ENCODE peak calls at places on chromosome 17, in nine cellular contexts. One of them, this sample, is unnamed.

GRCh38 chr17:1137465-1137894 is 42.3 kb downstream of the ABR start:
- DNase-seq in COR-L47: no peak
- DNase-seq in activated naive CD8-positive, alpha-beta T cell treated with anti-CD3 and anti-CD28 coated beads, Interleukin-2, amount 50 U/mL, for 24 hours: no peak
- DNase-seq in NCI-H2081 treated with DMSO at 0.1 percent for 48 hours: no peak
- DNase-seq in naive B cell: no peak
- DNase-seq in DMS79 treated with DMSO at 0.1 percent for 48 hours: no peak
- DNase-seq in uterus: no peak
- DNase-seq in cardiac fibroblast: peak
- DNase-seq in AG09309: no peak
- DNase-seq in this sample: no peak

GRCh38 chr17:73203135-73203787 is 10.4 kb downstream of the COG1 start:
- DNase-seq in naive B cell: no peak
- DNase-seq in DMS79 treated with DMSO at 0.1 percent for 48 hours: no peak
- DNase-seq in activated naive CD8-positive, alpha-beta T cell treated with anti-CD3 and anti-CD28 coated beads, Interleukin-2, amount 50 U/mL, for 24 hours: no peak
- DNase-seq in cardiac fibroblast: no peak
- DNase-seq in NCI-H2081 treated with DMSO at 0.1 percent for 48 hours: no peak
- DNase-seq in uterus: no peak
- DNase-seq in COR-L47: no peak
- DNase-seq in AG09309: no peak
- DNase-seq in this sample: no peak

GRCh38 chr17:77882481-77883212 is 75.9 kb upstream of the TNRC6C start:
- DNase-seq in NCI-H2081 treated with DMSO at 0.1 percent for 48 hours: no peak
- DNase-seq in COR-L47: no peak
- DNase-seq in activated naive CD8-positive, alpha-beta T cell treated with anti-CD3 and anti-CD28 coated beads, Interleukin-2, amount 50 U/mL, for 24 hours: peak
- DNase-seq in uterus: peak
- DNase-seq in DMS79 treated with DMSO at 0.1 percent for 48 hours: no peak
- DNase-seq in naive B cell: peak
- DNase-seq in cardiac fibroblast: peak
- DNase-seq in AG09309: no peak
- DNase-seq in this sample: no peak

GRCh38 chr17:42340691-42341127 is 47.5 kb downstream of the STAT3 start:
- DNase-seq in uterus: no peak
- DNase-seq in activated naive CD8-positive, alpha-beta T cell treated with anti-CD3 and anti-CD28 coated beads, Interleukin-2, amount 50 U/mL, for 24 hours: peak
- DNase-seq in cardiac fibroblast: no peak
- DNase-seq in AG09309: no peak
- DNase-seq in naive B cell: no peak
- DNase-seq in DMS79 treated with DMSO at 0.1 percent for 48 hours: no peak
- DNase-seq in COR-L47: no peak
- DNase-seq in NCI-H2081 treated with DMSO at 0.1 percent for 48 hours: no peak
- DNase-seq in this sample: no peak

GRCh38 chr17:82874011-82874835 is 34.4 kb upstream of the ZNF750 start:
- DNase-seq in AG09309: no peak
- DNase-seq in cardiac fibroblast: no peak
- DNase-seq in naive B cell: no peak
- DNase-seq in DMS79 treated with DMSO at 0.1 percent for 48 hours: no peak
- DNase-seq in uterus: no peak
- DNase-seq in COR-L47: no peak
- DNase-seq in activated naive CD8-positive, alpha-beta T cell treated with anti-CD3 and anti-CD28 coated beads, Interleukin-2, amount 50 U/mL, for 24 hours: no peak
- DNase-seq in NCI-H2081 treated with DMSO at 0.1 percent for 48 hours: no peak
- DNase-seq in this sample: no peak

GRCh38 chr17:78173025-78173715 is 4.8 kb downstream of the SYNGR2 start:
- DNase-seq in activated naive CD8-positive, alpha-beta T cell treated with anti-CD3 and anti-CD28 coated beads, Interleukin-2, amount 50 U/mL, for 24 hours: no peak
- DNase-seq in cardiac fibroblast: no peak
- DNase-seq in DMS79 treated with DMSO at 0.1 percent for 48 hours: no peak
- DNase-seq in naive B cell: peak
- DNase-seq in AG09309: no peak
- DNase-seq in NCI-H2081 treated with DMSO at 0.1 percent for 48 hours: no peak
- DNase-seq in COR-L47: no peak
- DNase-seq in uterus: no peak
- DNase-seq in this sample: no peak

GRCh38 chr17:82270651-82271050 is 2.8 kb downstream of the CSNK1D start:
- DNase-seq in DMS79 treated with DMSO at 0.1 percent for 48 hours: no peak
- DNase-seq in naive B cell: no peak
- DNase-seq in COR-L47: no peak
- DNase-seq in cardiac fibroblast: no peak
- DNase-seq in uterus: no peak
- DNase-seq in NCI-H2081 treated with DMSO at 0.1 percent for 48 hours: no peak
- DNase-seq in activated naive CD8-positive, alpha-beta T cell treated with anti-CD3 and anti-CD28 coated beads, Interleukin-2, amount 50 U/mL, for 24 hours: no peak
- DNase-seq in AG09309: no peak
- DNase-seq in this sample: no peak

GRCh38 chr17:11485336-11485735 is 112.9 kb upstream of the DNAH9 start:
- DNase-seq in cardiac fibroblast: no peak
- DNase-seq in NCI-H2081 treated with DMSO at 0.1 percent for 48 hours: no peak
- DNase-seq in uterus: no peak
- DNase-seq in DMS79 treated with DMSO at 0.1 percent for 48 hours: no peak
- DNase-seq in COR-L47: no peak
- DNase-seq in naive B cell: no peak
- DNase-seq in activated naive CD8-positive, alpha-beta T cell treated with anti-CD3 and anti-CD28 coated beads, Interleukin-2, amount 50 U/mL, for 24 hours: no peak
- DNase-seq in AG09309: no peak
- DNase-seq in this sample: no peak

GRCh38 chr17:62809656-62810055 is 1.5 kb upstream of the MARCHF10 start:
- DNase-seq in DMS79 treated with DMSO at 0.1 percent for 48 hours: no peak
- DNase-seq in cardiac fibroblast: peak
- DNase-seq in uterus: no peak
- DNase-seq in naive B cell: no peak
- DNase-seq in activated naive CD8-positive, alpha-beta T cell treated with anti-CD3 and anti-CD28 coated beads, Interleukin-2, amount 50 U/mL, for 24 hours: no peak
- DNase-seq in AG09309: no peak
- DNase-seq in COR-L47: no peak
- DNase-seq in NCI-H2081 treated with DMSO at 0.1 percent for 48 hours: no peak
- DNase-seq in this sample: no peak

GRCh38 chr17:81300586-81301155 is 5.6 kb upstream of the SLC38A10 start:
- DNase-seq in COR-L47: no peak
- DNase-seq in NCI-H2081 treated with DMSO at 0.1 percent for 48 hours: no peak
- DNase-seq in uterus: no peak
- DNase-seq in DMS79 treated with DMSO at 0.1 percent for 48 hours: no peak
- DNase-seq in AG09309: no peak
- DNase-seq in activated naive CD8-positive, alpha-beta T cell treated with anti-CD3 and anti-CD28 coated beads, Interleukin-2, amount 50 U/mL, for 24 hours: no peak
- DNase-seq in cardiac fibroblast: no peak
- DNase-seq in naive B cell: no peak
- DNase-seq in this sample: no peak

GRCh38 chr17:47884905-47885735 is 10.9 kb upstream of the SP2 start:
- DNase-seq in uterus: no peak
- DNase-seq in AG09309: no peak
- DNase-seq in naive B cell: no peak
- DNase-seq in cardiac fibroblast: no peak
- DNase-seq in NCI-H2081 treated with DMSO at 0.1 percent for 48 hours: no peak
- DNase-seq in DMS79 treated with DMSO at 0.1 percent for 48 hours: peak
- DNase-seq in COR-L47: no peak
- DNase-seq in activated naive CD8-positive, alpha-beta T cell treated with anti-CD3 and anti-CD28 coated beads, Interleukin-2, amount 50 U/mL, for 24 hours: no peak
- DNase-seq in this sample: no peak

GRCh38 chr17:14619821-14620220 is 318.9 kb downstream of the HS3ST3B1 start:
- DNase-seq in COR-L47: no peak
- DNase-seq in cardiac fibroblast: no peak
- DNase-seq in NCI-H2081 treated with DMSO at 0.1 percent for 48 hours: no peak
- DNase-seq in naive B cell: no peak
- DNase-seq in activated naive CD8-positive, alpha-beta T cell treated with anti-CD3 and anti-CD28 coated beads, Interleukin-2, amount 50 U/mL, for 24 hours: no peak
- DNase-seq in uterus: no peak
- DNase-seq in DMS79 treated with DMSO at 0.1 percent for 48 hours: no peak
- DNase-seq in AG09309: no peak
- DNase-seq in this sample: no peak

GRCh38 chr17:75689441-75689873 is 22.3 kb downstream of the SAP30BP start:
- DNase-seq in DMS79 treated with DMSO at 0.1 percent for 48 hours: peak
- DNase-seq in NCI-H2081 treated with DMSO at 0.1 percent for 48 hours: no peak
- DNase-seq in activated naive CD8-positive, alpha-beta T cell treated with anti-CD3 and anti-CD28 coated beads, Interleukin-2, amount 50 U/mL, for 24 hours: peak
- DNase-seq in AG09309: no peak
- DNase-seq in naive B cell: peak
- DNase-seq in COR-L47: no peak
- DNase-seq in uterus: no peak
- DNase-seq in cardiac fibroblast: no peak
- DNase-seq in this sample: no peak

GRCh38 chr17:17845046-17845775 is 8.4 kb upstream of the SREBF1 start:
- DNase-seq in uterus: no peak
- DNase-seq in NCI-H2081 treated with DMSO at 0.1 percent for 48 hours: no peak
- DNase-seq in DMS79 treated with DMSO at 0.1 percent for 48 hours: peak
- DNase-seq in COR-L47: no peak
- DNase-seq in cardiac fibroblast: no peak
- DNase-seq in AG09309: no peak
- DNase-seq in activated naive CD8-positive, alpha-beta T cell treated with anti-CD3 and anti-CD28 coated beads, Interleukin-2, amount 50 U/mL, for 24 hours: no peak
- DNase-seq in naive B cell: no peak
- DNase-seq in this sample: no peak

GRCh38 chr17:21460358-21460757 is 84.2 kb downstream of the KCNJ12 start:
- DNase-seq in AG09309: peak
- DNase-seq in DMS79 treated with DMSO at 0.1 percent for 48 hours: no peak
- DNase-seq in naive B cell: no peak
- DNase-seq in activated naive CD8-positive, alpha-beta T cell treated with anti-CD3 and anti-CD28 coated beads, Interleukin-2, amount 50 U/mL, for 24 hours: no peak
- DNase-seq in cardiac fibroblast: peak
- DNase-seq in NCI-H2081 treated with DMSO at 0.1 percent for 48 hours: no peak
- DNase-seq in COR-L47: no peak
- DNase-seq in uterus: no peak
- DNase-seq in this sample: no peak

GRCh38 chr17:14775761-14776492 is 475.0 kb downstream of the HS3ST3B1 start:
- DNase-seq in naive B cell: no peak
- DNase-seq in uterus: no peak
- DNase-seq in activated naive CD8-positive, alpha-beta T cell treated with anti-CD3 and anti-CD28 coated beads, Interleukin-2, amount 50 U/mL, for 24 hours: no peak
- DNase-seq in COR-L47: no peak
- DNase-seq in DMS79 treated with DMSO at 0.1 percent for 48 hours: no peak
- DNase-seq in cardiac fibroblast: peak
- DNase-seq in NCI-H2081 treated with DMSO at 0.1 percent for 48 hours: no peak
- DNase-seq in AG09309: peak
- DNase-seq in this sample: no peak

GRCh38 chr17:7961436-7961835 is 29.4 kb downstream of the CNTROB start:
- DNase-seq in uterus: no peak
- DNase-seq in COR-L47: no peak
- DNase-seq in NCI-H2081 treated with DMSO at 0.1 percent for 48 hours: no peak
- DNase-seq in AG09309: no peak
- DNase-seq in naive B cell: no peak
- DNase-seq in cardiac fibroblast: no peak
- DNase-seq in DMS79 treated with DMSO at 0.1 percent for 48 hours: no peak
- DNase-seq in activated naive CD8-positive, alpha-beta T cell treated with anti-CD3 and anti-CD28 coated beads, Interleukin-2, amount 50 U/mL, for 24 hours: no peak
- DNase-seq in this sample: no peak

This sample was measured in amniotic stem cell.